ENCODE peak calls at places on chromosomes 1 and 21, in eight cellular contexts. P is tibial artery, K is colonic mucosa, S is psoas muscle, L is testis, F is mammary epithelial cell, U is breast epithelium, G is heart right ventricle. Z is an unnamed sample.
A peak's percentile ranks its signal among the peaks of the same experiment; 100 is the strongest.

GRCh38 chr1:206122686-206123085 is 5.5 kb upstream of the AVPR1B start:
- DNase-seq in P (no peak), K (no peak), S (no peak), L (no peak), F (no peak), U (no peak), G (no peak), Z (no peak)

GRCh38 chr1:170410391-170411146 is 121.4 kb upstream of the GORAB start:
- DNase-seq in P (no peak), K (no peak), S (no peak), L (no peak), F (peak; percentile 17), U (no peak), G (no peak), Z (no peak)

GRCh38 chr1:209367031-209367813 is 216.3 kb upstream of the CAMK1G start:
- DNase-seq in P (no peak), K (no peak), S (no peak), L (no peak), F (peak; percentile 44), U (no peak), G (no peak), Z (no peak)

GRCh38 chr21:28636988-28637691 is 355.5 kb downstream of the LTN1 start:
- DNase-seq in P (no peak), K (no peak), S (no peak), L (no peak), F (peak; percentile 95), U (no peak), G (no peak), Z (no peak)

GRCh38 chr21:41025057-41025390 is 142.9 kb upstream of the BACE2 start:
- DNase-seq in P (no peak), K (no peak), S (no peak), L (no peak), F (no peak), U (no peak), G (no peak), Z (no peak)

GRCh38 chr1:219185486-219186117 is 11.9 kb downstream of the LYPLAL1 start:
- DNase-seq in P (no peak), K (no peak), S (no peak), L (no peak), F (peak; percentile 7), U (no peak), G (no peak), Z (no peak)

GRCh38 chr1:168135982-168136708 is 585 bp downstream of the GPR161 start:
- DNase-seq in P (peak; percentile 69), K (peak; percentile 64), S (peak; percentile 60), L (peak; percentile 21), F (peak; percentile 48), U (no peak), G (peak; percentile 31), Z (no peak)

GRCh38 chr1:237012789-237013383 is 8.6 kb upstream of the MT1HL1 start:
- DNase-seq in P (peak; percentile 98), K (peak; percentile 24), S (no peak), L (no peak), F (peak; percentile 5), U (peak; percentile 62), G (peak; percentile 79), Z (peak; percentile 66)

GRCh38 chr1:19029191-19030085 is 73.0 kb upstream of the IFFO2 start:
- DNase-seq in P (peak; percentile 54), K (peak; percentile 18), S (no peak), L (no peak), F (no peak), U (no peak), G (no peak), Z (no peak)

GRCh38 chr1:48526045-48526714 is 54.2 kb upstream of the SPATA6 start:
- DNase-seq in P (no peak), K (peak; percentile 30), S (no peak), L (peak; percentile 36), F (no peak), U (no peak), G (no peak), Z (peak; percentile 30)

GRCh38 chr21:28770867-28771661 is 221.6 kb downstream of the LTN1 start:
- DNase-seq in P (no peak), K (no peak), S (no peak), L (no peak), F (no peak), U (no peak), G (no peak), Z (no peak)

GRCh38 chr1:203320546-203321272 is 15.4 kb downstream of the BTG2 start:
- DNase-seq in P (peak; percentile 78), K (peak; percentile 87), S (peak; percentile 65), L (no peak), F (peak; percentile 51), U (peak; percentile 70), G (no peak), Z (peak; percentile 66)

GRCh38 chr1:25198731-25199231 is 33.5 kb downstream of the SYF2 start:
- DNase-seq in P (peak; percentile 75), K (peak; percentile 51), S (no peak), L (no peak), F (peak; percentile 21), U (peak; percentile 82), G (peak; percentile 44), Z (no peak)

GRCh38 chr1:209645574-209646452 is 6.4 kb downstream of the LAMB3 start:
- DNase-seq in P (no peak), K (no peak), S (no peak), L (no peak), F (peak; percentile 40), U (no peak), G (no peak), Z (no peak)

GRCh38 chr1:5509664-5510452 is 482.4 kb downstream of the NPHP4 start:
- DNase-seq in P (peak; percentile 65), K (peak; percentile 70), S (peak; percentile 72), L (peak; percentile 72), F (peak; percentile 3), U (no peak), G (peak; percentile 69), Z (peak; percentile 57)

GRCh38 chr1:43952731-43953350 is 6.1 kb downstream of the IPO13 start:
- DNase-seq in P (no peak), K (no peak), S (no peak), L (no peak), F (no peak), U (no peak), G (no peak), Z (no peak)

GRCh38 chr21:45167796-45168222 is 93.4 kb downstream of the ADARB1 start:
- DNase-seq in P (no peak), K (no peak), S (no peak), L (no peak), F (no peak), U (no peak), G (no peak), Z (no peak)
- H3K27ac ChIP-seq in P (peak overlapping the region; percentile 53), K (no peak overlapping the region), S (peak overlapping the region; percentile 67), L (no peak overlapping the region), F (no peak overlapping the region), U (no peak overlapping the region), G (no peak overlapping the region), Z (no peak overlapping the region)

DNA sequence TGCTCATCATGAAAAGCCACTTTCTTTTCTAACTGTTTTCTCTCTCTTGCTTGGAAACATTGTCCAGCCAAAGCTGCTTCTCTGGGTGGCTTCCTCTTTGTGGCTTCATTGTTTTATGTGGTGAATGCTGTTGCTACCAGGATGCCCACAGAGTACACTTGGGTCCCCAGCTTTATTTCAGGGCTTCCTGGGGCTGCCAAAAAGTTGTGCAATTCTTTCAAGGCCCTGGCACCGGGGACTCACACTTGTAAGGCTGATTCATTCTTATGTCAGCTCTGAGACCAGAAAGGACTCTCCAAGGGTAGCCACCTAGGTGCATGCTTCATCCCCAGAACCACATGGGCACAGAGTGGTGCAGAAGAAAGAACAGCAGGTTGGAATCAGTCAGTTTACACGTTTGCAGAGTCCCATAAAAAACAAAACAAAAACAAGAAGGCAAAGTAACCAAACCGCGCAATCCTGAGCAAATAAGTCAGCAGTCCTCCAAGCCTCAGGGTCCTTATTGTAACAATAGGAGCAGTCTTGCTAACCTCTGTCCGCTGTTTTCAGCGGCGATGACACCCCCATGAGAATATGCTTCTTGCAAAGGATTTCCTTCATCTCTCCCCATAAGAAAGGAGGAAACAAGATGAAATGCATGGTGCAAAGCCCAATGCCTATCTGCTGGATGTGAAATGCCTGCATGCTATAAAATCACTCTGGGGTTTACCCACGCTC is 89.9 kb upstream of the SSX2IP start:
- DNase-seq in P (no peak), K (no peak), S (no peak), L (no peak), F (peak; percentile 76), U (no peak), G (no peak), Z (no peak)
- H3K4me3 ChIP-seq in P (no peak overlapping the region), K (no peak overlapping the region), S (no peak overlapping the region), L (no peak overlapping the region), F (no peak overlapping the region), U (no peak overlapping the region), G (no peak overlapping the region), Z (no peak overlapping the region)

GRCh38 chr1:24091971-24092482 is 19.9 kb downstream of the MYOM3 start:
- DNase-seq in P (no peak), K (no peak), S (no peak), L (no peak), F (no peak), U (no peak), G (no peak), Z (no peak)
- H3K27ac ChIP-seq in P (no peak overlapping the region), K (no peak overlapping the region), S (no peak overlapping the region), L (no peak overlapping the region), F (no peak overlapping the region), U (no peak overlapping the region), G (no peak overlapping the region), Z (no peak overlapping the region)

DNA sequence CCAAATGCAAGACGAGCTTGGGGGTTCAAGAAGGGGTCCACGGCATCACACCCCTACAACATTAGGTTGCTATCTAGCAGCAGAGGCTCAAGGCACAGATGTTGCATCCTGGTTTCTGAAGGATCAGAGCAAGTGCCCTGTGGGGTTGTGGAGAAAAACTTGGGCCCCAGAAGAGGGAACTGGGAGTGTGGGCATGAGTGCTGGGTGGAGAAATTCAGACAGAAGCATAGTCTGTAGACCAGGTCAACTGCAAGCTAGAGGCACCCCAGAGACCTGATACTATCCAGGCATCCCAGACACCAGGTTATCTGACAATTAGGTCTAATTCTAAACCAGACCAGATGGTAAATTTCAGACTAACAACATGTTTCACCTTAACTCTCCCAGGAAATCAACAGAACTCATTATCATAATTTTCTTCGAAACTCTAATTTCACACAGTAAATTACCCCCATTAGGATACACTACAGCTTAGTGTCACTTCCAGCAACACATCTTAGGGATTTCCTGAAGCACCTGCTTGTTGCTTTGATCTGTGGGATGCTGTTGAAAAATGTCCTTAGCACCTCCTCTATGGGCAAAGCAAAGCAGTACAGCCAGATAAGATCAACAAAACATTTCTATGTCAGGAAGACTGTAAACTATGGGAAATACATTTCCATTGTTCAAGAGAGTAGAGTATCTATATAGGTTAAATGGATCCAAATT is 179.3 kb downstream of the VAV3 start:
- DNase-seq in P (no peak), K (no peak), S (no peak), L (no peak), F (no peak), U (no peak), G (no peak), Z (no peak)
- H3K4me3 ChIP-seq in P (no peak overlapping the region), K (no peak overlapping the region), S (no peak overlapping the region), L (no peak overlapping the region), F (no peak overlapping the region), U (no peak overlapping the region), G (no peak overlapping the region), Z (no peak overlapping the region)